ENCODE peak calls at places on chromosomes 5 and 9, in four cellular contexts. F is HCT116, Y is K562, P is HepG2. W is an unnamed sample.

GRCh38 chr5:51468196-51468595 is 84.9 kb downstream of the ISL1 start:
- DNase-seq in F (no peak), Y (no peak), P (no peak), W (no peak)

GRCh38 chr9:120267929-120268328 is 312.0 kb downstream of the CDK5RAP2 start:
- DNase-seq in F (no peak), Y (no peak), P (no peak), W (no peak)

GRCh38 chr9:76567086-76567485 is 108.1 kb downstream of the GCNT1 start:
- DNase-seq in F (no peak), Y (no peak), P (no peak), W (no peak)

GRCh38 chr9:82989949-82990348 is 73.0 kb downstream of the RASEF start:
- DNase-seq in F (no peak), Y (no peak), P (no peak), W (no peak)

GRCh38 chr5:31361906-31362900 is 168.7 kb downstream of the CDH6 start:
- DNase-seq in F (no peak), Y (no peak), P (no peak), W (no peak)

GRCh38 chr5:16931334-16932110 is 4.6 kb downstream of the MYO10 start:
- DNase-seq in F (no peak), Y (no peak), P (no peak), W (no peak)

GRCh38 chr5:115402822-115403577 is 106.5 kb upstream of the CCDC112 start:
- DNase-seq in F (no peak), Y (no peak), P (no peak), W (no peak)

GRCh38 chr5:120605325-120606079 is 141.4 kb downstream of the PRR16 start:
- DNase-seq in F (no peak), Y (no peak), P (no peak), W (no peak)

GRCh38 chr5:5360878-5361520 is 61.5 kb upstream of the ICE1 start:
- DNase-seq in F (no peak), Y (no peak), P (peak), W (no peak)

GRCh38 chr5:137507150-137507549 is 8.0 kb upstream of the SPOCK1 start:
- DNase-seq in F (no peak), Y (no peak), P (no peak), W (no peak)

GRCh38 chr9:113794721-113795120 is 81.4 kb upstream of the ZNF618 start:
- DNase-seq in F (no peak), Y (no peak), P (no peak), W (no peak)

GRCh38 chr9:20786807-20787206 is 102.7 kb downstream of the FOCAD start:
- DNase-seq in F (no peak), Y (no peak), P (no peak), W (no peak)

GRCh38 chr5:103602465-103602864 is 39.9 kb upstream of the NUDT12 start:
- DNase-seq in F (no peak), Y (no peak), P (no peak), W (no peak)

GRCh38 chr5:123502120-123502519 is 9.9 kb upstream of the CSNK1G3 start:
- DNase-seq in F (no peak), Y (no peak), P (no peak), W (no peak)

GRCh38 chr5:114305402-114306207 is 56.3 kb upstream of the KCNN2 start:
- DNase-seq in F (no peak), Y (no peak), P (peak), W (peak)

GRCh38 chr5:124700333-124700732 is 46.1 kb downstream of the ZNF608 start:
- DNase-seq in F (no peak), Y (no peak), P (no peak), W (no peak)
- TF ChIP-seq TCF7L2 in F (no peak), Y (no peak), P (no peak), W (no peak)

GRCh38 chr5:174722500-174722899 is 1.9 kb upstream of the MSX2 start:
- DNase-seq in F (no peak), Y (no peak), P (no peak), W (no peak)

GRCh38 chr5:174723315-174723978 is 935 bp upstream of the MSX2 start:
- DNase-seq in F (no peak), Y (no peak), P (no peak), W (no peak)

GRCh38 chr5:174724484-174725260 is at the start of gene MSX2:
- DNase-seq in F (peak), Y (no peak), P (no peak), W (peak)

GRCh38 chr5:174725261-174725990 is 1.0 kb downstream of the MSX2 start:
- DNase-seq in F (no peak), Y (no peak), P (no peak), W (no peak)

DNA sequence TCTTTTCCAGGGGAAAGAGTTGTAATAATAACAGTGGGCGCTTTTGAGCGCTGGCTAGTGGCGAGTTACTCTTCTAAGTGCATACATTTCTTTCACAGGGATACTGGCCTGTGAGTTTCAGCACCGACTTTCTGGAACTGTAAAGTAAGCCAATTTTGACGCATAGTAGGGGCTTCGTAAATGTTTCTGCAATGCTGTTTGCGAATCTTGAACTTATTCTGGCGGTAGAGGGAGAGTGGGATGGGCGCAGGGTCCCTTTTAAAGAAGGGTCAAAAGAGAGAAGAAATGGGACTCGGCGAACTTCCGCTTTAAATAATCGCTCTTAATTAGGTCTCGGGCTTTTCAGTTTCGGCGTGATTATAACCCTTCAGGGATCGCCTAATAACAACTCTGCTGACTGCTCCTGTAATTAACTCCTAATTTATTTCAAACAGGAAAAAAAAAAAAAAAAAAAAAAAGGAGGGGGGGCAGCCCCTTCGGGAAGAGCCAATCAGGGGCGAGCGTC is 351 bp upstream of the MSX2 start:
- DNase-seq in F (peak), Y (peak), P (no peak), W (no peak)
- TF ChIP-seq TCF7L2 in F (no peak), Y (no peak), P (no peak), W (no peak)

GRCh38 chr5:54988817-54989216 is 3.4 kb upstream of the ESM1 start:
- DNase-seq in F (no peak), Y (no peak), P (no peak), W (no peak)
- TF ChIP-seq TCF7L2 in F (no peak), Y (no peak), P (no peak), W (no peak)

GRCh38 chr5:151569132-151570046 is 21.7 kb downstream of the FAT2 start:
- DNase-seq in F (no peak), Y (no peak), P (no peak), W (no peak)
- TF ChIP-seq TCF7L2 in F (no peak), Y (no peak), P (no peak), W (no peak)

GRCh38 chr5:130206686-130207085 is 302.4 kb downstream of the CHSY3 start:
- DNase-seq in F (no peak), Y (no peak), P (no peak), W (no peak)
- TF ChIP-seq TCF7L2 in F (no peak), Y (no peak), P (no peak), W (no peak)

GRCh38 chr9:29209748-29210276 is 1636.5 kb upstream of the C9orf72 start:
- DNase-seq in F (no peak), Y (no peak), P (no peak), W (no peak)
- TF ChIP-seq TCF7L2 in F (no peak), Y (no peak), P (no peak), W (no peak)

GRCh38 chr9:110996436-110997224 is 41.6 kb downstream of the LPAR1 start:
- DNase-seq in F (no peak), Y (no peak), P (no peak), W (no peak)
- TF ChIP-seq TCF7L2 in F (no peak), Y (no peak), P (no peak), W (no peak)

GRCh38 chr5:163890211-163890610 is 384.8 kb downstream of the MAT2B start:
- DNase-seq in F (no peak), Y (no peak), P (no peak), W (no peak)

GRCh38 chr5:163887854-163888253 is 382.4 kb downstream of the MAT2B start:
- DNase-seq in F (no peak), Y (no peak), P (no peak), W (no peak)

GRCh38 chr5:163888366-163888765 is 382.9 kb downstream of the MAT2B start:
- DNase-seq in F (no peak), Y (no peak), P (no peak), W (no peak)

GRCh38 chr5:163893301-163893700 is 387.9 kb downstream of the MAT2B start:
- DNase-seq in F (no peak), Y (no peak), P (no peak), W (no peak)

GRCh38 chr5:163889369-163889768 is 383.9 kb downstream of the MAT2B start:
- DNase-seq in F (no peak), Y (no peak), P (no peak), W (no peak)
- TF ChIP-seq TCF7L2 in F (no peak), Y (no peak), P (no peak), W (no peak)

DNA sequence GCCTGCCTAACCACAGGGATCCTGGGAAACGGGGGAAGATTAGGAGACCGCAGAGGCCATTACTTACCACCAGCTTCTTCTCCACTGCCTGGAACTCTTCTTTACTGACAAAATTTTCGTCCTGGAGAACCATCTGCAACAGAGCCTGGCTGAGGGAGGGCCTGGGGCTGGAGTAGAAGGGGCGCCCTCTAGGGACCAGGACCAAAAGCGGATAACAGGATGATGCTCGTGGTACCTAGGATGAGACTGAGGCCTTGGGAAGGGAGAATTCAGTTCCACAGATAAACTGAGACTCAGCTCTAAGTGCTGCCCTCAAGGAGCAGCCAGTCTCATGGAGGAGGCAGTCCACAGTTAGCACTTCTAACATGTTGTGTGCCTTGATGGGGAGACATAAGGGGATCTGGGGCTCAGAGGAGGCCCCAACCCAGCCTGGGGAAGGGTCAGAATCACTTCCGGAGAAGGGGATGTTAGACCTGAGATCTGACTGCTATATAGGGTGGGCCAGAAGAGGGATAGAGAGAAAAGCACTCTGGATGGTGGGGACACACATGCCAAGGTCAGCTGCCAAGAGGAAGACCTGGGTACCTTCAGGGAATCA is 1.2 kb downstream of the SPATA24 start:
- DNase-seq in F (peak), Y (peak), P (peak), W (no peak)
- TF ChIP-seq TCF7L2 in F (no peak), Y (no peak), P (no peak), W (no peak)

GRCh38 chr5:145812877-145813276 is 22.3 kb downstream of the PRELID2 start:
- DNase-seq in F (no peak), Y (no peak), P (no peak), W (no peak)

GRCh38 chr5:145806923-145807322 is 28.2 kb downstream of the PRELID2 start:
- DNase-seq in F (no peak), Y (no peak), P (no peak), W (peak)

DNA sequence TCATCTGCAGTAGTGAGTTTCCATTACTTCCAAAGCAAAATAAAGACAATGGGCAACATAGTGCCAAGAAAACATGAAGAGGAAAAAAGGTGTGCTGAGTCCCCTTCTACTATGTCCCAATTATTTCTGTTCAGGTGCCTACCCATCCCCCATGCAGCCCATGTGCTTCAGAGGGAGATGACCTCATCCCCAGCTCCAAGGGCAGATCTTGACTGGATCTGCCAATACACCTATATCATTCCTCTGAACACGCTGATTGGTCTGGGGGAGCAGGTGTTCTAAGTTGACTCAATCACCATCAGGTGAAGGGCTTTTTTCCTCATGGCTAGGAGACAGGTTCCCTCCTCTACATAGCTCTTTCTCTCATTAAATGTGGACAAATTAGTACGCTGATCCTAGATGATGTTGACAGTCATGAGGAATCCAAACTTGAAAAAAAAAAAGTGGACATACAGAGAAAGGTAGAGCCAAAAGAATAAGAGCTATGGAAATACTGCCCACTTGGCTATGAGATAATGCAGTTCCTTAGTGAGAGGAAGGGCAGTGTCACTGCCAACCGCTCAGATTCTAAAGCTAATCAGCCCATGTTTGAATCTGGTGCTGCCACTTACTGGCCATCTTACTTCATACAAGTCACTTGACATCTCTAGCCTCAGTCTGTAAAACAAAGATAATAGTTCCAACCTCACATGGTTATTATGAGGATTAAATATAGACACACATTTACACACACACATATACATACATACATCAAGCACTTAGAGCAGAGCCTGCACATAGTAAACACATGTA is 23.1 kb downstream of the PRELID2 start:
- DNase-seq in F (no peak), Y (no peak), P (peak), W (no peak)
- TF ChIP-seq TCF7L2 in F (no peak), Y (no peak), P (no peak), W (no peak)

W was measured in Panc1.